ENCODE peak calls at places on chromosomes 5 and 9, in ten cellular contexts. One of them, this sample, is unnamed.

GRCh38 chr5:122385286-122385685 is 73.2 kb downstream of the SNCAIP start:
- DNase-seq in Calu3: no peak
- DNase-seq in kidney: no peak
- DNase-seq in CD8-positive, alpha-beta T cell: no peak
- DNase-seq in tibial nerve: no peak
- DNase-seq in AG10803: no peak
- DNase-seq in fibroblast of the aortic adventitia: no peak
- DNase-seq in psoas muscle: no peak
- DNase-seq in astrocyte: no peak
- DNase-seq in choroid plexus epithelial cell: no peak
- DNase-seq in this sample: no peak

GRCh38 chr9:70263421-70263820 is 4.6 kb downstream of the SMC5 start:
- DNase-seq in Calu3: no peak
- DNase-seq in kidney: no peak
- DNase-seq in CD8-positive, alpha-beta T cell: no peak
- DNase-seq in tibial nerve: no peak
- DNase-seq in AG10803: peak
- DNase-seq in fibroblast of the aortic adventitia: no peak
- DNase-seq in psoas muscle: no peak
- DNase-seq in astrocyte: peak
- DNase-seq in choroid plexus epithelial cell: peak
- DNase-seq in this sample: no peak

GRCh38 chr9:105157178-105157583 is 87.3 kb upstream of the SLC44A1 start:
- DNase-seq in Calu3: peak
- DNase-seq in kidney: no peak
- DNase-seq in CD8-positive, alpha-beta T cell: peak
- DNase-seq in tibial nerve: peak
- DNase-seq in AG10803: peak
- DNase-seq in fibroblast of the aortic adventitia: peak
- DNase-seq in psoas muscle: peak
- DNase-seq in astrocyte: peak
- DNase-seq in choroid plexus epithelial cell: peak
- DNase-seq in this sample: peak

GRCh38 chr9:20884985-20885593 is 146.4 kb downstream of the HACD4 start:
- DNase-seq in Calu3: peak
- DNase-seq in kidney: no peak
- DNase-seq in CD8-positive, alpha-beta T cell: peak
- DNase-seq in tibial nerve: peak
- DNase-seq in AG10803: peak
- DNase-seq in fibroblast of the aortic adventitia: peak
- DNase-seq in psoas muscle: peak
- DNase-seq in astrocyte: peak
- DNase-seq in choroid plexus epithelial cell: peak
- DNase-seq in this sample: peak

GRCh38 chr5:154756203-154756870 is 1.2 kb downstream of the LARP1 start:
- DNase-seq in Calu3: peak
- DNase-seq in kidney: peak
- DNase-seq in CD8-positive, alpha-beta T cell: peak
- DNase-seq in tibial nerve: peak
- DNase-seq in AG10803: peak
- DNase-seq in fibroblast of the aortic adventitia: no peak
- DNase-seq in psoas muscle: peak
- DNase-seq in astrocyte: no peak
- DNase-seq in choroid plexus epithelial cell: peak
- DNase-seq in this sample: peak

GRCh38 chr5:40572947-40573346 is 106.8 kb upstream of the PTGER4 start:
- DNase-seq in Calu3: no peak
- DNase-seq in kidney: no peak
- DNase-seq in CD8-positive, alpha-beta T cell: no peak
- DNase-seq in tibial nerve: peak
- DNase-seq in AG10803: peak
- DNase-seq in fibroblast of the aortic adventitia: peak
- DNase-seq in psoas muscle: no peak
- DNase-seq in astrocyte: peak
- DNase-seq in choroid plexus epithelial cell: peak
- DNase-seq in this sample: no peak

GRCh38 chr9:73200694-73201432 is 49.2 kb downstream of the ANXA1 start:
- DNase-seq in Calu3: no peak
- DNase-seq in kidney: no peak
- DNase-seq in CD8-positive, alpha-beta T cell: no peak
- DNase-seq in tibial nerve: no peak
- DNase-seq in AG10803: peak
- DNase-seq in fibroblast of the aortic adventitia: peak
- DNase-seq in psoas muscle: no peak
- DNase-seq in astrocyte: no peak
- DNase-seq in choroid plexus epithelial cell: peak
- DNase-seq in this sample: peak

GRCh38 chr9:121670447-121670846 is 19.0 kb downstream of the DAB2IP start:
- DNase-seq in Calu3: no peak
- DNase-seq in kidney: peak
- DNase-seq in CD8-positive, alpha-beta T cell: no peak
- DNase-seq in tibial nerve: no peak
- DNase-seq in AG10803: peak
- DNase-seq in fibroblast of the aortic adventitia: peak
- DNase-seq in psoas muscle: peak
- DNase-seq in astrocyte: peak
- DNase-seq in choroid plexus epithelial cell: peak
- DNase-seq in this sample: no peak

GRCh38 chr5:107806271-107806670 is 135.5 kb upstream of the EFNA5 start:
- DNase-seq in Calu3: no peak
- DNase-seq in kidney: no peak
- DNase-seq in CD8-positive, alpha-beta T cell: no peak
- DNase-seq in tibial nerve: no peak
- DNase-seq in AG10803: no peak
- DNase-seq in fibroblast of the aortic adventitia: no peak
- DNase-seq in psoas muscle: no peak
- DNase-seq in astrocyte: no peak
- DNase-seq in choroid plexus epithelial cell: no peak
- DNase-seq in this sample: no peak

GRCh38 chr5:72268753-72269410 is 51.2 kb downstream of the MRPS27 start:
- DNase-seq in Calu3: peak
- DNase-seq in kidney: no peak
- DNase-seq in CD8-positive, alpha-beta T cell: no peak
- DNase-seq in tibial nerve: no peak
- DNase-seq in AG10803: peak
- DNase-seq in fibroblast of the aortic adventitia: peak
- DNase-seq in psoas muscle: no peak
- DNase-seq in astrocyte: no peak
- DNase-seq in choroid plexus epithelial cell: peak
- DNase-seq in this sample: peak

DNA sequence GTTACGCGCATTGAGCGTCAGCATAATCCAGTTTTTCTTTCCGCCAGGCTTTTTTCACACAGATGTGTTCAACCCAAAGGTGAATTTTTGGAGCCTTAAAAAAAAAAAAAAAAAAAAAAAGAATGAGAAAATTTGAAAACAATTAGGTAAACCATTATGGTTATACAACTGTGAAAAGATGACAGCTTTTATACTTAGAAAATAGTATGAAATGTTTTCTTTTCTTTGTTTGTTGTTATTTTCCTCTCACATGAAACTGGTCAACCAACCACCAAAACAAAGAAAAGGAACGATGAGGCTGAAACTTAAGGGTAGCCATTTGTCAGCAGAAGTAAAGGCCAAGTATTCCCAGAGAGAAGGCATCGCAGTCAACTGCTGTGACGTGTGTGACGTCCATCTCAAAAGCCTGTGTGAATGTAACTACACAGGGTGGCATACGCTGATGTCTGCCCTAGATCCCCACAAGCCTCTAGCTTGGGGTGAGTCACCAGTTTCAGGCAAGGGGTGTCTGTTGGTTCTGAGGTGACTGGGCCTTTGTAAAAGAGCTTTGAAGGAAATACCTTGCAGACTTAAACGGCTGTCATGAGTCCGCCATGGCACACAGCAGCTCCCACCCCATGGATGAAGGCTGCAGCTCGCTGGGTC is 182.9 kb downstream of the AOPEP start:
- DNase-seq in Calu3: no peak
- DNase-seq in kidney: no peak
- DNase-seq in CD8-positive, alpha-beta T cell: no peak
- DNase-seq in tibial nerve: no peak
- DNase-seq in AG10803: no peak
- DNase-seq in fibroblast of the aortic adventitia: no peak
- DNase-seq in psoas muscle: no peak
- DNase-seq in astrocyte: no peak
- DNase-seq in choroid plexus epithelial cell: no peak
- DNase-seq in this sample: no peak
- TF ChIP-seq CTCF in Calu3: no peak
- TF ChIP-seq CTCF in kidney: no peak
- TF ChIP-seq CTCF in CD8-positive, alpha-beta T cell: no peak
- TF ChIP-seq CTCF in tibial nerve: no peak
- TF ChIP-seq CTCF in AG10803: no peak
- TF ChIP-seq CTCF in fibroblast of the aortic adventitia: no peak
- TF ChIP-seq CTCF in psoas muscle: no peak
- TF ChIP-seq CTCF in astrocyte: no peak
- TF ChIP-seq CTCF in choroid plexus epithelial cell: no peak
- TF ChIP-seq CTCF in this sample: no peak

DNA sequence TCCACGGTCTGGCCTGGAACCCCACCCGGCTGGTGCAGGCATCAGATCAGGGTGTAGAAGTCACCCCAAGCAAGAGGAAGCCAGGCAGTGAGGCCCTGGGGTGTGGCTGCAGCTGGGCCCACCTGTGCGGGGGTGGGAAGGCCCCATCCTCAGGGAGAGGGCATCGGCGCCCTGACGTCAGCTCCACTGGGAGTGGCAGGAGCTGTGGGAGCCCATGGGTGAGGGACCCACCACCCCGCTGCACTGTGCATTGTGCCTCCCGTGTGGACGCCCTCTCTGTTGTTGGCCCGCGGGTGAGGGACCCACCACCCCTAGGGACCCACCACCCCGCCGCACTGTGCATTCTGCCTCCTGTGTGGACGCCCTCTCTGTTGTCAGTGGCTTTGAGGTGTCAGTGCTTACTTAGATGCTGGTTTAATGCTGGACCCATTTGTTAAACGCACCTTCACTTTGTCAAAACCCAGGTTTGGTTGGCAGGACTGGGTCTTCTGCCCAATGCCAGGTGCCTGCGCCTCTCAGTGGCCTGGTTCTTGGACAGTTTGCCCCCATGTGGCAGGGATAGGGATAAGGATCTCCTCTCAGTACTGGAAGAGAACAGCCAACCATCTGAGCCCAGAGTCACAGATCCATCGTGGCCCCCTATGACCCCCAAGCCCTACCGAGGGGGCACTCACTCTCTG is 6.9 kb upstream of the EXOC3 start:
- DNase-seq in Calu3: peak
- DNase-seq in kidney: peak
- DNase-seq in CD8-positive, alpha-beta T cell: no peak
- DNase-seq in tibial nerve: no peak
- DNase-seq in AG10803: peak
- DNase-seq in fibroblast of the aortic adventitia: peak
- DNase-seq in psoas muscle: no peak
- DNase-seq in astrocyte: no peak
- DNase-seq in choroid plexus epithelial cell: peak
- DNase-seq in this sample: peak
- TF ChIP-seq CTCF in Calu3: no peak
- TF ChIP-seq CTCF in kidney: peak
- TF ChIP-seq CTCF in CD8-positive, alpha-beta T cell: no peak
- TF ChIP-seq CTCF in tibial nerve: no peak
- TF ChIP-seq CTCF in AG10803: peak
- TF ChIP-seq CTCF in fibroblast of the aortic adventitia: peak
- TF ChIP-seq CTCF in psoas muscle: peak
- TF ChIP-seq CTCF in astrocyte: peak
- TF ChIP-seq CTCF in choroid plexus epithelial cell: peak
- TF ChIP-seq CTCF in this sample: peak

DNA sequence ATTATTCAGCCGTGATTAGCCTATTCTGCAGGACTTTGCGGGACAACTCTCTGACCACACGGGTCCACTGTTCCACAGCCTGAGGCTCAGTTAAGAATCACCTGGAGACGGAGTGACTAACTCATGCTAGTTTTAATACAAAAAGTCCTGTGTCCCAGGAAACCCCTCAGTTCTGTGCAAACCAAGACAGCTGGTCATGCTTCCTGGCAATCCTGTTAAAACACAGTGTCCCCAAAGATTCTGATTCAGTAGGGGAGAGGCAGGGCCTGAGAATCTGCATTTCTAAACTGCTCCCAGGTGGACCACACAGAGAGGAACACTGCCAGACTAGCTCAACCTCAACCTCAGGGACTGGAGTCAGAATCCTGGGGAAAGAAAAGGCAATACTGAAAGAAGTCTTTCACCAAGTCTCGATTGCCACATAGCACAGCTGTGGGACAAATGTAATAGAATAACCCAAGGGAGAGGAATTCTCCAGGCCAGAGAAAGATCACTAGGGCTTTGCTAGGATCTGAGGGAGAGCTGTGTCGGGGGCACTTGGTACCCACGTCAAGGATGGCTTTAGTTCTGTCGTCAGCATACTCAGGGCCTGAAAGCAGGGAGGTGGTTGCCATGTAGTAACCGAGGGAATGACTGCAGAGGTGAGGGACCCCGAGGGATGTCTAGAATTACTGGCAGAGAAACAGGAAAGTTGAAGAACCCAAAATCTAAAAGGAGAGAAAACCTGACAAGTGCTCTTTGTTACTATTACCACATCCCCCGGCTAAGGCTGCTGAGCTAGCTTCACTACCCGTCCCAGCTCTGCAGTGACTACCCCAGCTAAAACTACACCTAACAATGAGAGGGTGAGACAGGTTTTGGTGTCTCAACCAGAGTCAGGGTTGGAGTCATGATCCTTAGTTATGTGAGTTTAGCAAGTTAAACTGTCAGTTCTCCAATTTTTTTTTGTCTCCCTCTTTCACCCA is 8.6 kb downstream of the SUSD1 start:
- DNase-seq in Calu3: peak
- DNase-seq in kidney: no peak
- DNase-seq in CD8-positive, alpha-beta T cell: no peak
- DNase-seq in tibial nerve: peak
- DNase-seq in AG10803: peak
- DNase-seq in fibroblast of the aortic adventitia: peak
- DNase-seq in psoas muscle: no peak
- DNase-seq in astrocyte: peak
- DNase-seq in choroid plexus epithelial cell: peak
- DNase-seq in this sample: peak
- TF ChIP-seq CTCF in Calu3: no peak
- TF ChIP-seq CTCF in kidney: peak
- TF ChIP-seq CTCF in CD8-positive, alpha-beta T cell: no peak
- TF ChIP-seq CTCF in tibial nerve: no peak
- TF ChIP-seq CTCF in AG10803: peak
- TF ChIP-seq CTCF in fibroblast of the aortic adventitia: no peak
- TF ChIP-seq CTCF in psoas muscle: no peak
- TF ChIP-seq CTCF in astrocyte: no peak
- TF ChIP-seq CTCF in choroid plexus epithelial cell: peak
- TF ChIP-seq CTCF in this sample: peak

DNA sequence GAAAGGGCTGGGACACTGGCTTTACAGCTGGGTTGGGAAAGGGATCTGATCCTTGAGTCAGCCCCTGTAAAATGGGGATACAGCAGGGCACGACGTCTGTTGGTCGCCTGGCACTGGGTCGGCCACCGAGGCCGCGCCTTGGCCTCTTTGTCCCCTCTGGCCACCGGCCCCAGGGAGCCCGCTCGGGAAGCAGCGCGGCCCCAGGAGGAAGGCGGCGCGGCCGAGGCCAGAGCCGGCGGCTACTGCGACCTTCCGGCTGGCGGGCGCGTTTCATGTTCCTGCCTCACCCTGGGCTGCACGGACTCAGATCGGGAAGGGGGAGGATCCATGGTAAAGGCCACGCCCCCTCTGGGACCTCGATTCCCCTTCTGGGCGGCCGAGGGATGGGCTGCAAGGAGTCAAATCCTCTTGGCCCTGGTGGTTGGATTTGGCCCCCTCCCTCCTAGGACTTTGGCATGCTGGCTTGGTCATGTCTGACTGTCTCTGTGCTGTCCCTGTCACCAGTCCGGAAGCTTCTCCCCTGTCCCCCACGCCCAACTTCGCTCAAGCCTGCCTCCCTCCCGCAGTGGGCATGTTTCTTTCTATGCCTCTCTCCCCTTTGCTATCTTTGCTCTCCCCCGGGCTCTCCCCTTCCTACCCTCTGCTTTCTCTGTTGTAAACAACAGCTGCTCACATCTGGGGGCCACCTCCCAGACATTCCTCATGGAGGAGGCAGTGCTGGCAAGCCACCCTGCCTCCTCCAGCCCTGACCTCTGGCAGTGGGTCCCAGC is 25.8 kb downstream of the FPGS start:
- DNase-seq in Calu3: peak
- DNase-seq in kidney: peak
- DNase-seq in CD8-positive, alpha-beta T cell: no peak
- DNase-seq in tibial nerve: peak
- DNase-seq in AG10803: peak
- DNase-seq in fibroblast of the aortic adventitia: peak
- DNase-seq in psoas muscle: peak
- DNase-seq in astrocyte: no peak
- DNase-seq in choroid plexus epithelial cell: peak
- DNase-seq in this sample: peak
- TF ChIP-seq CTCF in Calu3: no peak
- TF ChIP-seq CTCF in kidney: no peak
- TF ChIP-seq CTCF in CD8-positive, alpha-beta T cell: no peak
- TF ChIP-seq CTCF in tibial nerve: no peak
- TF ChIP-seq CTCF in AG10803: no peak
- TF ChIP-seq CTCF in fibroblast of the aortic adventitia: no peak
- TF ChIP-seq CTCF in psoas muscle: peak
- TF ChIP-seq CTCF in astrocyte: no peak
- TF ChIP-seq CTCF in choroid plexus epithelial cell: no peak
- TF ChIP-seq CTCF in this sample: no peak

This sample was measured in RWPE1.